ENCODE peak calls at places on chromosome 6, in seven cellular contexts. R is CD8-positive, alpha-beta T cell; Y is body of pancreas; N is endodermal cell; U is HFFc6; L is AG09309; F is transverse colon. B is an unnamed sample.

GRCh38 chr6:41901882-41902519 is 6.8 kb upstream of the USP49 start:
- DNase-seq in R (peak), L (no peak), F (peak), N (peak), U (peak), Y (peak), B (no peak)

GRCh38 chr6:36545767-36546663 is 1.3 kb downstream of the STK38 start:
- DNase-seq in L (no peak), Y (no peak), R (peak), F (peak), N (no peak), U (no peak), B (no peak)

GRCh38 chr6:4130357-4130987 is 4.9 kb downstream of the ECI2 start:
- DNase-seq in R (no peak), Y (peak), L (no peak), U (no peak), N (no peak), F (peak), B (no peak)

GRCh38 chr6:19502301-19502700 is 334.9 kb upstream of the ID4 start:
- DNase-seq in R (no peak), N (no peak), L (no peak), F (no peak), U (no peak), Y (no peak), B (no peak)

GRCh38 chr6:56849876-56850275 is 105.0 kb upstream of the BEND6 start:
- DNase-seq in N (peak), F (no peak), R (no peak), L (no peak), Y (no peak), U (peak), B (no peak)

GRCh38 chr6:69487688-69488087 is 309.1 kb downstream of the LMBRD1 start:
- DNase-seq in R (no peak), N (no peak), L (no peak), Y (no peak), F (no peak), U (no peak), B (no peak)

GRCh38 chr6:33172307-33173227 is 19.7 kb downstream of the COL11A2 start:
- DNase-seq in L (no peak), Y (peak), R (no peak), F (no peak), N (peak), U (peak), B (no peak)

GRCh38 chr6:125950293-125950692 is 6.3 kb upstream of the HINT3 start:
- DNase-seq in Y (no peak), U (peak), R (no peak), F (no peak), L (peak), N (peak), B (no peak)

GRCh38 chr6:119482850-119483285 is 133.3 kb upstream of the MAN1A1 start:
- DNase-seq in U (no peak), F (no peak), Y (peak), N (no peak), R (no peak), L (no peak), B (no peak)

GRCh38 chr6:43020847-43021246 is 576 bp upstream of the RRP36 start:
- DNase-seq in Y (no peak), N (peak), F (no peak), L (no peak), U (no peak), R (no peak), B (no peak)

GRCh38 chr6:75208564-75209431 is 2.9 kb upstream of the COL12A1 start:
- DNase-seq in L (no peak), N (peak), F (peak), U (peak), Y (peak), R (peak), B (peak)

GRCh38 chr6:110401585-110402176 is 13.7 kb downstream of the DDO start:
- DNase-seq in F (no peak), R (no peak), U (no peak), N (no peak), Y (no peak), L (no peak), B (no peak)

GRCh38 chr6:145723646-145724045 is 11.7 kb downstream of the EPM2A start:
- DNase-seq in Y (no peak), F (no peak), L (no peak), U (no peak), N (no peak), R (no peak), B (no peak)

GRCh38 chr6:674406-674805 is 17.5 kb upstream of the HUS1B start:
- DNase-seq in Y (no peak), N (no peak), L (no peak), U (no peak), R (no peak), F (no peak), B (no peak)

GRCh38 chr6:3872370-3872854 is 23.2 kb downstream of the FAM50B start:
- DNase-seq in R (no peak), F (no peak), N (peak), L (no peak), Y (no peak), U (no peak), B (no peak)

GRCh38 chr6:135212935-135213334 is 31.8 kb downstream of the MYB start:
- DNase-seq in L (peak), N (no peak), U (peak), Y (no peak), F (no peak), R (no peak), B (no peak)

GRCh38 chr6:21229061-21229460 is 364.5 kb upstream of the SOX4 start:
- DNase-seq in L (no peak), Y (no peak), N (no peak), F (no peak), U (no peak), R (no peak), B (no peak)

GRCh38 chr6:135114355-135115145 is 59.9 kb upstream of the HBS1L start:
- DNase-seq in L (no peak), F (no peak), U (no peak), N (no peak), R (no peak), Y (no peak), B (no peak)

GRCh38 chr6:444653-445275 is 53.2 kb downstream of the IRF4 start:
- DNase-seq in L (no peak), Y (no peak), U (no peak), N (no peak), R (peak), F (no peak), B (no peak)

GRCh38 chr6:56540950-56541600 is 101.6 kb downstream of the DST start:
- DNase-seq in Y (peak), F (no peak), R (no peak), U (no peak), N (no peak), L (no peak), B (no peak)

GRCh38 chr6:163926642-163927041 is 512.1 kb downstream of the QKI start:
- DNase-seq in F (no peak), L (no peak), Y (peak), U (no peak), R (no peak), N (no peak), B (no peak)

GRCh38 chr6:134318396-134319281 is 727 bp upstream of the SGK1 start:
- DNase-seq in R (no peak), L (no peak), N (no peak), U (no peak), F (no peak), Y (no peak), B (no peak)

DNA sequence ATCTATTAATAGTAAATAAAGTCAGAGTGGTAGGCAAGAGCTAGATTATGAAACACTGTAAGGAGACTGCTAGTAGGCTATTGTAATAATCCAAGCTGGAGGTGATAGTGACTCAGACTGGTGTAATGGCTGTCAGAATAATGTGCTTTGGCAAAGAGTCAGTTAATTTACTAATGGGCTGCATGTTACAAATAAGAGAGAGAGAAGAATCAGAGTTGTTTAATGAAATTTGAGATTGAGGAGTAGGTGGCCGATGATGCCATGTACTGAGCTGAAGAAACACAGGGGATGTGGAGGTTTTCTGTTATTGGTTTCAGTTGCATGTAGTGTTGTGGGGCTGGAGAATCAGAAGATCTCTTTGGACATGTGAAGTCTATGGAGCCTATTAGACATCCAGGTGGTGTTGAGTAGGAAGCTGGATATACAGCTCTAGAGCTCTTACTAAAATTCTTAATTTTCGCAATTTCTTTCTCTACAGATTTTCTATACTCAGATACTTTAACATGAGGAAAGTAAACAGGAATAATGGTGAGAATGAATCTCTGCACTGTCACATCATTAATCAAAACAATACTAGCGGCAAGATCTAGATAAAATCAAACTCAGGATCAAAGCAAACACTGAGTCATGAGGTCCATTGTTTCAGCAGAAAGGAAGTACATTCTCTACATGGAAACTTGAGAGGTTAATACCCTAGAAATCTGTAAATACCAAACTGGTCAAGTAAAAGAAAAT is 167.7 kb downstream of the SIM1 start:
- DNase-seq in N (no peak), U (peak), L (peak), R (no peak), F (no peak), Y (no peak), B (no peak)
- TF ChIP-seq CTCF in N (no peak), U (no peak), L (no peak), R (no peak), F (no peak), Y (no peak), B (no peak)

GRCh38 chr6:89311853-89312531 is 3.1 kb downstream of the GABRR2 start:
- DNase-seq in U (peak), R (no peak), Y (peak), F (peak), N (peak), L (no peak), B (no peak)
- TF ChIP-seq CTCF in U (peak), R (no peak), Y (peak), F (peak), N (peak), L (peak), B (no peak)

DNA sequence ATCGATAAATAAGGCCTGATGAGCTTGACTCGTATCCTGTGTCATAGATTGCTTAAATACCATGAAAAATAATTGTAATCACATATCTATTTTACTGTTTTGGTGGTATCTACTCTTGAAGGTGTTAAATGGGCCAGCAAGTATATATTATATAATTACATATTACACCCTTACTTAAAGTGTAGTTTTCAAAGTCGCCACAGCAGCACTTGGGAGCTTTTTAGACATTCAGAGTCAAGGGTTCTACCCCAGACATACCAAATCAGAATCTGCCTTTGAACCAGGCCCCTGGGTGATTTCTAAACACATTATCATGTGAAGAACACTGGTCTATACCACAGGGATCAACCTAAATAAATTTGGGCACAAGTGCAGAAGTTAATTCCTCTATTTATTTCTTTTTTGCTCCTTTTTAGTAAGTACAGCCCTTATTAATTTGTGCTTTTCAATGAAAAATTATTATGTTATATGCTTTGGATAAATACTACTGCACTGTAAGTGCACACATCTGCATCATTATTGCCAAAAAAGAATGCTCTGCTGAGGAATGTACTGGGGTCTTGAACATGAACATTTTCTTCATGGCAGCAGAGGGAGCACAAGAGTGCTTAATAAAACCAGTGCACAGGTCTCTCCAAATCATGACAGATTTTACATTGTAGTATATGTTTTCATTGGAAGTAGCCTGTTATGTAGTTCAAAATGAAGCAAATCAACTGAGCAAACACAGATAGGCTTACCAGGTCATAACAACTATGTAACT is 3.1 kb upstream of the ATXN1 start:
- DNase-seq in N (no peak), F (no peak), Y (no peak), R (no peak), L (no peak), U (peak), B (no peak)
- TF ChIP-seq CTCF in N (peak), F (peak), Y (no peak), R (peak), L (peak), U (peak), B (peak)

DNA sequence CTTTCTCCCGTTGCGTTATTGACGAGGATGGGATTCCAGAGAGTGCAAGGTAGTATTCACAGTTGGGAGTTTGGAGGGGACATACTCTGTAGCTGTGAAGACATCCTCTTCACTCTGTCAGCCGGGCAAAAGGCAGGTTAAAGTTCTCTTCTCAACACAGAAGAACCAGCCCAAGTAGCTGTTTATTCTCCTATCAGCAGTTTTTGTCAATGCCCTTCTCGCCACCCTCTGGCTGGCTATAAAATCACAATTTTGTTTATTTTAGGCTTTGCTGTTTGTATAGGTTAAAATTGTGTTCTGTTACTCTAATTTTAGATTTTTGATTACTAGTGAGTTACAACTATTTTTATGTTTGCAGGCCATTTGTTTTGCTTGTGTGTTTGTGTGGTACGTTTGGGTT is 37.9 kb upstream of the MAS1 start:
- DNase-seq in U (peak), L (no peak), Y (peak), R (no peak), N (no peak), F (no peak), B (no peak)
- TF ChIP-seq CTCF in U (peak), L (peak), Y (peak), R (peak), N (peak), F (no peak), B (no peak)

DNA sequence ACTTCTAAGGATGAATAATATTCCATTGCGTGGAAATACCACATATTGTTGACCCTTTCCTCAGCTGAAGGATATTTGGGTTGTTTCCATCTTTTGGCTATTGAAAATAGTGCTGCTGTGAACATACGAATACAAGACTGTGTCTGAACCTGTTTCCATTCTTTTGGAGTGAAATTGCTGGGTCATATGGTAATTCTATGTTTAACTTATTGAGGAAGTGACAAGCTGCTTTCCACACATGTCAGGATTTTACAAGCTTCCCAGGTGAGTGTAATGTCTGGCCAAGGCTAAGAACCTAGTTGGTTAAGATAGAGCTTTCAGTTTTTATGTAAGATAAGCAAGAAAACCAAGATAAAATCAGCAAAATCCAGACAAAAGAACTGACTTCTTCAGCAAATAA is 48.8 kb downstream of the PPP1R3G start:
- DNase-seq in Y (no peak), R (no peak), N (no peak), U (no peak), L (no peak), F (no peak), B (no peak)
- TF ChIP-seq CTCF in Y (no peak), R (no peak), N (no peak), U (no peak), L (no peak), F (no peak), B (no peak)

DNA sequence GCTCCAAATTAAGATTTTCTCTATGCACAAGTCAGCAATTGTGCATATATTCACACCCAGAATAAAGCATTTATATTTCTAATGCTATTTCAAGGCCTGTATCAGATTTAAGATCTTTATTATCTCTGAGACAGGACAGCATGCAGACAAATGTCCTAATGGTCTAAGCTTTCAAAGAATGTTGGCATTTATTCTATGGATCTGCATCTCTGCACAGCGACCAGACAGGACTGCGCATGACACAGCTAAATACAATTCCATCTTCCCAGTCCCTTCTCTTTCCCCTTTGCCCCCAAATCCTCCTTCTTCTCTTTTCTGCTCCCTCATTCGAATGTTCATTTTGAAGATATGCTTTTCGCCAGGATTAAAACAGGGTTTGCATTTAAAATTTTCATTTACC is 478.5 kb downstream of the PKHD1 start:
- DNase-seq in U (no peak), F (no peak), N (no peak), Y (no peak), R (no peak), L (no peak), B (no peak)
- TF ChIP-seq CTCF in U (no peak), F (no peak), N (no peak), Y (no peak), R (no peak), L (no peak), B (no peak)

GRCh38 chr6:22343864-22344263 is 47.0 kb upstream of the PRL start:
- DNase-seq in F (no peak), U (no peak), L (no peak), R (no peak), N (no peak), Y (no peak), B (no peak)
- TF ChIP-seq CTCF in F (no peak), U (peak), L (no peak), R (no peak), N (peak), Y (no peak), B (no peak)

DNA sequence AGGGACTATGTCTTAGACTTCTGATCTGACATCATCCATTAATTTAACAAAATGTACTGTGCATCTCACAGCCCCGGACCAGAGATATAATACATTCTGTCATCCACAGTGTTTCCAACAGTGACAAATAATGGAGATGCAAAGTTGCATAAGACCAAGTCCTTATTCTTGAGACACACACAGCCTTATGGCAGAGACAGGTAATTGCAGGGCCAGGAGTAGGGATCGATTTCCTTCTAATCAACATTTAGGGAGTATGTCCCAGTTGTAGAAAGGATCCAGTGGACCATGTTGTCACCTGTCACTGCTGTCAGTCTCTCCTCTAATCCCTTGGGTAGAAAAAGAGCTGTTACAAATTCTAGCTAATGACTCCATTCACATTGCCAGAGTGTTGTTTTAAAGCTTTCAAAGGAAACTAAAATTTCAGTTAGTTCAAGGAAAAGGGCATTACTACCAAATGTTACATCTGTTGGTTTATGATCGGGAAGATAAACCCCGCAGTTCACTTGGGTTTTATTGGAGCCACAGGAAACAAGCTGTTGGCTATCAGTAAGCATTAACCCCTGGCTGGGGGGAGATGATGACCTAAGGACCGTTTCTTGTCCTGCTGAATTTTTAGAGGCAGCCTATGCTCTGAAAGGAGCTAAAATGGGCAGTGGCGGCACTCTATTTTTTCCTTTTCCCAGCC is 111.4 kb upstream of the ATXN1 start:
- DNase-seq in L (no peak), F (no peak), Y (no peak), U (no peak), N (no peak), R (no peak), B (no peak)
- TF ChIP-seq CTCF in L (no peak), F (no peak), Y (no peak), U (peak), N (peak), R (no peak), B (no peak)

GRCh38 chr6:29014729-29015608 is 9.9 kb upstream of the ZNF311 start:
- DNase-seq in U (no peak), F (no peak), L (no peak), N (no peak), Y (no peak), R (no peak), B (no peak)
- TF ChIP-seq CTCF in U (peak), F (no peak), L (no peak), N (peak), Y (no peak), R (no peak), B (no peak)

GRCh38 chr6:44245391-44245911 is 1.4 kb upstream of the HSP90AB1 start:
- DNase-seq in N (no peak), Y (no peak), U (no peak), R (no peak), L (no peak), F (no peak), B (no peak)

GRCh38 chr6:44247338-44248302 is 719 bp downstream of the HSP90AB1 start:
- DNase-seq in L (no peak), Y (peak), U (peak), F (peak), R (peak), N (peak), B (peak)

GRCh38 chr6:44246663-44247337 is at the start of gene HSP90AB1:
- DNase-seq in R (peak), U (peak), Y (peak), F (peak), L (peak), N (peak), B (peak)

GRCh38 chr6:44248579-44248978 is 1.7 kb downstream of the HSP90AB1 start:
- DNase-seq in R (no peak), N (no peak), U (no peak), L (no peak), Y (no peak), F (no peak), B (no peak)

GRCh38 chr6:44245912-44246662 is 814 bp upstream of the HSP90AB1 start:
- DNase-seq in R (peak), L (no peak), Y (peak), F (peak), N (peak), U (peak), B (peak)
- TF ChIP-seq CTCF in R (no peak), L (peak), Y (no peak), F (no peak), N (peak), U (peak), B (no peak)